ENCODE peak calls at places on chromosomes 1 and 21, in five cellular contexts. E is heart left ventricle, J is fibroblast of pulmonary artery, I is Calu3, W is PC-9. P is an unnamed sample.

GRCh38 chr1:116915182-116915611 is 5.5 kb downstream of the PTGFRN start:
- DNase-seq in J (no peak), E (no peak), I (peak; percentile 5), W (peak; percentile 74), P (no peak)

GRCh38 chr1:235138821-235139220 is 10.2 kb upstream of the TOMM20 start:
- DNase-seq in W (no peak), E (no peak), J (no peak), I (no peak), P (no peak)

GRCh38 chr1:3678361-3679097 is 26.2 kb downstream of the TP73 start:
- DNase-seq in E (peak; percentile 42), I (peak; percentile 56), W (no peak), J (no peak), P (no peak)

GRCh38 chr1:13487143-13487868 is 26.5 kb downstream of the LRRC38 start:
- DNase-seq in J (no peak), W (no peak), E (peak; percentile 78), I (no peak), P (no peak)

GRCh38 chr1:5628416-5628815 is 363.8 kb downstream of the NPHP4 start:
- DNase-seq in E (no peak), J (no peak), I (no peak), W (no peak), P (no peak)

GRCh38 chr1:23868848-23869450 is 859 bp upstream of the FUCA1 start:
- DNase-seq in I (no peak), J (no peak), E (no peak), W (no peak), P (no peak)

GRCh38 chr1:159924025-159924790 is 1.1 kb downstream of the TAGLN2 start:
- DNase-seq in I (peak; percentile 95), E (peak; percentile 94), J (peak; percentile 90), W (peak; percentile 95), P (no peak)

GRCh38 chr1:163168053-163168452 is 34.7 kb downstream of the RGS5 start:
- DNase-seq in E (no peak), I (peak; percentile 31), J (peak; percentile 95), W (peak; percentile 28), P (peak; percentile 90)

GRCh38 chr21:15297829-15298228 is 233.0 kb upstream of the NRIP1 start:
- DNase-seq in I (no peak), J (no peak), E (no peak), W (no peak), P (no peak)

GRCh38 chr1:84876353-84876752 is 16.7 kb downstream of the LPAR3 start:
- DNase-seq in W (no peak), I (no peak), E (no peak), J (no peak), P (no peak)

GRCh38 chr1:9004031-9004730 is 22.0 kb downstream of the SLC2A7 start:
- DNase-seq in W (no peak), J (no peak), I (no peak), E (no peak), P (no peak)

GRCh38 chr21:46065215-46065992 is 32.5 kb upstream of the COL6A2 start:
- DNase-seq in E (peak; percentile 81), I (no peak), J (peak; percentile 66), W (no peak), P (no peak)

DNA sequence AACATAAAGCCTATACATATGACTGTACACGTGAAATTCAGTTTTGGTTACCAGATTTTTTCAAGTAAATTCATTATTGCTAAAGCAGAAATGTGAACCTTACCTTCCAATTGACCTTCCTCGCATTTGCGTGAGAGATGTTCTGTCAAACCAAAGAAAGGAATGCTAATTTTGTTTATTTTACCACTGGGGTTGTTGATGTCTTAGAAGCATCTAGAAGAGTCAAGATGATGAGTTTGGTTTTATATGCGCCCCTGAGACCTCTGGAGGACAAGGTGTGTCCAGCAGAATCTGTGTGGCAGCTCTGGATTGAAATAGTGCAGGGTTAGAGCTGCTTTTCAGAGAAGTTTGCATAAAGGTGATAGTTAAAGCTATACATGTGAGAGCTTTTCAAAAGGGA is 48.4 kb downstream of the ZBTB40 start:
- DNase-seq in E (no peak), I (no peak), W (no peak), J (no peak), P (no peak)
- TF ChIP-seq CTCF in E (no peak), I (no peak), W (no peak), J (no peak), P (no peak)

GRCh38 chr1:53685272-53686051 is 53.5 kb downstream of the GLIS1 start:
- DNase-seq in W (peak; percentile 55), E (no peak), I (peak; percentile 35), J (peak; percentile 10), P (no peak)

GRCh38 chr1:53682881-53683280 is 56.1 kb downstream of the GLIS1 start:
- DNase-seq in J (no peak), W (no peak), E (no peak), I (no peak), P (no peak)

GRCh38 chr1:53684741-53685140 is 54.2 kb downstream of the GLIS1 start:
- DNase-seq in I (no peak), E (no peak), J (no peak), W (no peak), P (no peak)

GRCh38 chr1:53682369-53682685 is 56.6 kb downstream of the GLIS1 start:
- DNase-seq in I (no peak), W (no peak), J (no peak), E (no peak), P (no peak)

GRCh38 chr1:53683986-53684740 is 54.8 kb downstream of the GLIS1 start:
- DNase-seq in W (no peak), E (no peak), J (no peak), I (no peak), P (no peak)
- TF ChIP-seq CTCF in W (no peak), E (no peak), J (peak; percentile 4), I (no peak), P (peak; percentile 57)

DNA sequence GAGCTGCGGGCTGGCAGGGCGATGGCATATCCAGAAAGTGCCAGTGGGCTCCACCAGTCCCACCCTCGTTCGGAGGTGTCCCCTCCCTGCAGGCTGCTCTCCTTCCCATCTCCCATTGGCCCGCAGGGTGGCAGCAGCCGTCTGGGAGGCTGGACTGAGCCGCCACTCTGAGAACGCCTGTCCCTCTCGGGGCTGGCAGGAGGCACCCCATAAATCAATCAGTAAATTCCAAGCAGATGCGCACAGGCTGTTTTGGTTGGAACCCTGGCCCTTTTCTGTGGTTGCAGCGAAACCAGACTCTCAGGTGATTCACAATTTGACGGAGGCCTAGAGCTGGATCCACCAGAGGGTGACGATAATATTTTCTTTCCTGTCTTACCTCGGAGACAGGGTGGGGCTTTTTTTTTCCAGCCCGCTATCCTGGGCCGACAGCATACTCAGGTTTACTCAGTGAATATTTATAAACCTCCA is 99.7 kb downstream of the GLIS1 start:
- DNase-seq in W (peak; percentile 35), E (peak; percentile 46), I (peak; percentile 34), J (no peak), P (no peak)
- TF ChIP-seq CTCF in W (no peak), E (no peak), I (no peak), J (no peak), P (no peak)

GRCh38 chr1:199546323-199546722 is 481.2 kb upstream of the NR5A2 start:
- DNase-seq in W (no peak), I (no peak), E (no peak), J (no peak), P (no peak)

GRCh38 chr1:199553104-199553503 is 474.4 kb upstream of the NR5A2 start:
- DNase-seq in J (no peak), W (no peak), E (no peak), I (no peak), P (no peak)

GRCh38 chr1:199550384-199551067 is 477.0 kb upstream of the NR5A2 start:
- DNase-seq in J (peak; percentile 29), E (no peak), I (no peak), W (no peak), P (peak; percentile 17)

GRCh38 chr1:199549424-199549823 is 478.1 kb upstream of the NR5A2 start:
- DNase-seq in E (no peak), I (no peak), J (no peak), W (no peak), P (no peak)

GRCh38 chr1:199551967-199552565 is 475.4 kb upstream of the NR5A2 start:
- DNase-seq in W (peak; percentile 36), E (no peak), I (peak; percentile 72), J (peak; percentile 82), P (peak; percentile 35)
- TF ChIP-seq CTCF in W (peak; percentile 87), E (peak; percentile 70), I (peak; percentile 68), J (peak; percentile 81), P (peak; percentile 84)

GRCh38 chr1:17065667-17066066 is 11.8 kb upstream of the SDHB start:
- DNase-seq in E (no peak), J (no peak), I (no peak), W (no peak), P (no peak)
- TF ChIP-seq CTCF in E (no peak), J (no peak), I (no peak), W (no peak), P (no peak)

DNA sequence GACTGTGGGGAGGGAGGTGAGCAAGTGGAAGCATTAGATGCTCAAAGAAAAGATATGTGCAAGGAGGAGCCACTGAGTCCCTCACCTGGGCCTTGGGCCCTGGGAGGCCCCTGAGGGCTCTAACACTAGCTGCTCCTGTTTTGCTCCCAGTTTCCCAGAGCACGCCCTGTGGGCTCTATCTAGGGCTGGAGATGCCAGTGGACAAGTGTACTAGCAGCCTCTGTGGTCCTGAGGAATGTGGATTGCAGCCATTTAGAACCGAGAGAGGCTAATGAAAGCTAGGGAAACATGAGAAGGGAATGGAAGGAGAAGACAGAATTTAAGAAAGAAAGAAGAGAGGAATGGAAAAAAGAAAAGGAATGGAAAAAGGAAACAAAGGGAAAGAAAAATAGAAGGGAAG is 10.0 kb upstream of the TBX15 start:
- DNase-seq in I (no peak), J (no peak), E (no peak), W (no peak), P (no peak)
- TF ChIP-seq CTCF in I (no peak), J (no peak), E (no peak), W (no peak), P (no peak)

DNA sequence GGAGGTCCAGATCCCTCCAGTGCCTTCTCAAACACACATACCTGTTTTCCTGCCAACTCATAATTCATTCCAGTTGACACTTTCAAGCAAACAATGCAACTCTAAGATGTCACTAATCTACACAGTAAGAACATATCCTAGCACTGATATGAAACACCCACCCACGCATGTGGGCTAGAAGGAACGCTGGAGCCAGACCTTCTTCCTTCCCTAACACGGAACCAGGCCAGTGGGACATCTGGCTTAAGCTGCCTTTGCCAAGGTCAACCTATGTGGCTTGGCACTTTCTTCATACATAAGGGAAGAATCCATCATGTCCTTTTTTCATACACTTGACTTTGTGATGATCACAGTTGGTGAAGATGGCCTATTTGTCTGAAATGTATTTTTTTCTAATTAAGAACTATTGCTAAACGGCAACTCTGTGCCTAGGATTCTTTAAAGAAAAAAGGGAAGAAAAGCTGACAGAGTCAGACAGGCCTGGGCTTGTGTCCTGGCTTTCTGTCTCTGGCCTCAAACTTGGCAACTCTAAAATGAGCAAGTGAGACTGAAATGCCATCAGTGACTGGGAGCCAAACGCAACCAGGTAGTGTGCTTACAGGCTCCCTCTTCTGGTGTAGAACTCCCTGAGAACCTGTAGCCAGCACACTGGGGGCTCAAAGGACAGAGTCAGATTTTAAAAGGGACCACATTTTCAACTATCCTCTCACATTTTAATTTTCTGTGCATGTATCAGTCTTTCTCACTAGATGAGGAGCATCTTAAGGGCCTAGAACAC is 92.6 kb upstream of the BEND5 start:
- DNase-seq in J (peak; percentile 46), W (no peak), E (no peak), I (no peak), P (no peak)
- TF ChIP-seq CTCF in J (peak; percentile 12), W (no peak), E (no peak), I (no peak), P (peak; percentile 22)

DNA sequence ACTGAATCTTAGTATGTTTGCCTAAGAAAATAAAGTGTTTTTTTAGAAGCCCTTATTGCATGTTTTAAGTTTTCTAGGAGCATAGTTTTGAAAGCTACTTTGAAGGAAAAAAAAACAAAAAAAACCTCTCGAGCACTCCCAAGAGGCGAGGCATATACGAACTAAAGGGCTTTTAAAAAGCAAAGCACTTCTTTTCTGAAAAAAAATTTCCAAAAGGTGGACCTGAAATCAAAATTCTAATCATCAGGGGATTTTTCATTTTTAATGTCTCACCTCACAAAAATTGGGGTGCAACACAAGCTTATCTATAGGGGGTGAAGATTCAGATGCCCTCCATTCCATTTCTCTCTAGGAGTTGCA is 594 bp downstream of the GLMN start:
- DNase-seq in J (no peak), W (no peak), I (no peak), E (no peak), P (no peak)
- TF ChIP-seq CTCF in J (peak; percentile 12), W (no peak), I (no peak), E (peak; percentile 20), P (peak; percentile 20)